ENCODE peak calls at places on chromosomes 1 and 21, in eight cellular contexts. A is cardiac fibroblast, H is esophagus squamous epithelium, Y is PC-3, G is BJ, I is neural progenitor cell, S is brain microvascular endothelial cell, M is endothelial cell. L is an unnamed sample.

GRCh38 chr1:190177555-190177954 is 300.1 kb downstream of the BRINP3 start:
- DNase-seq in A (no peak), H (no peak), Y (no peak), G (no peak), I (no peak), S (no peak), M (no peak), L (no peak)

GRCh38 chr1:214615111-214615510 is 12.1 kb downstream of the CENPF start:
- DNase-seq in A (peak), H (no peak), Y (peak), G (no peak), I (no peak), S (no peak), M (no peak), L (no peak)

GRCh38 chr1:202860744-202861419 is 28.1 kb downstream of the RABIF start:
- DNase-seq in A (peak), H (no peak), Y (peak), G (no peak), I (peak), S (no peak), M (peak), L (peak)

GRCh38 chr1:13814131-13814530 is 114.1 kb downstream of the PRDM2 start:
- DNase-seq in A (no peak), H (no peak), Y (no peak), G (no peak), I (no peak), S (no peak), M (no peak), L (no peak)

GRCh38 chr1:159798893-159799292 is 3.3 kb upstream of the FCRL6 start:
- DNase-seq in A (peak), H (no peak), Y (peak), G (peak), I (peak), S (peak), M (peak), L (no peak)

GRCh38 chr1:111620412-111620971 is 903 bp downstream of the RAP1A start:
- DNase-seq in A (peak), H (no peak), Y (peak), G (no peak), I (no peak), S (peak), M (peak), L (no peak)

GRCh38 chr1:84156210-84156621 is 12.1 kb downstream of the PRKACB start:
- DNase-seq in A (peak), H (no peak), Y (peak), G (peak), I (no peak), S (peak), M (no peak), L (no peak)

GRCh38 chr21:39863111-39863510 is 4.1 kb upstream of the PCP4 start:
- DNase-seq in A (no peak), H (no peak), Y (peak), G (no peak), I (no peak), S (no peak), M (no peak), L (no peak)

GRCh38 chr1:112674986-112675727 is 698 bp downstream of the MOV10 start:
- DNase-seq in A (peak), H (no peak), Y (peak), G (no peak), I (peak), S (no peak), M (peak), L (peak)

GRCh38 chr1:175072131-175072941 is 4.7 kb downstream of the TNN start:
- DNase-seq in A (peak), H (no peak), Y (peak), G (peak), I (peak), S (peak), M (peak), L (no peak)

GRCh38 chr1:182599339-182599738 is 4.8 kb downstream of the RGS16 start:
- DNase-seq in A (no peak), H (no peak), Y (no peak), G (no peak), I (peak), S (no peak), M (peak), L (no peak)
- TF ChIP-seq CTCF in A (peak), H (no peak), Y (peak), G (peak), I (peak), S (peak), M (peak), L (peak)

DNA sequence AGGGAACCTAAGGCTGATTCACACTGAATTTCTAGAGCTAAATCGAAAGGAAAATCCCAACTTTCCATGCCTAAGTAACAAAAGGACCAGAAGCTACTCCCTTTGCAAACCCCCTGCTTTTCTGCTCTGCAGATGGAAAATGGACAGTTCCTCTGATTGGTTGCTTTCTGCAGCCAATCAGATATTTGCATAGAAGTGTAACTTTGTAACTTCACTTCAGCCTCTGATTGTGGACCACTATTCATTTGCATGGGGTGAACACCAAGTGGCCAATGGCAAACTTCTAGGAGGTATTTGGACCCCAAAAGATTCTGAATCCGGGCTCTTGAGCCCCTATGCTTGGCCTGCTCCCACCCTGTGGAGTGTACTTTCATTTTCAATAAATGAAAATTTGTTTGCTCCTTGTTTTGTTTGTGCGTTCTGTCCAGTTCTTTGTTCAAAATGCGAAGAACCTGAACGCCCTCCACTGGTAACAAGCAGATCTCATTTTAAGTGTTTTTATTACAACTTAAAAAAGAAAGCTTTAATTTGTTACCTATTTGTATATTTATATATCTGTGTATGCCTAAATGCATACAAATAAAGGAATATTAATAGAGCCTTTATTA is 6.4 kb upstream of the GSTM4 start:
- DNase-seq in A (peak), H (no peak), Y (peak), G (no peak), I (no peak), S (no peak), M (no peak), L (no peak)
- TF ChIP-seq CTCF in A (peak), H (peak), Y (peak), G (peak), I (peak), S (peak), M (no peak), L (peak)

GRCh38 chr1:93734999-93735398 is 53.4 kb upstream of the BCAR3 start:
- DNase-seq in A (no peak), H (no peak), Y (no peak), G (no peak), I (no peak), S (no peak), M (no peak), L (no peak)
- TF ChIP-seq CTCF in A (peak), H (no peak), Y (peak), G (peak), I (peak), S (peak), M (no peak), L (peak)

DNA sequence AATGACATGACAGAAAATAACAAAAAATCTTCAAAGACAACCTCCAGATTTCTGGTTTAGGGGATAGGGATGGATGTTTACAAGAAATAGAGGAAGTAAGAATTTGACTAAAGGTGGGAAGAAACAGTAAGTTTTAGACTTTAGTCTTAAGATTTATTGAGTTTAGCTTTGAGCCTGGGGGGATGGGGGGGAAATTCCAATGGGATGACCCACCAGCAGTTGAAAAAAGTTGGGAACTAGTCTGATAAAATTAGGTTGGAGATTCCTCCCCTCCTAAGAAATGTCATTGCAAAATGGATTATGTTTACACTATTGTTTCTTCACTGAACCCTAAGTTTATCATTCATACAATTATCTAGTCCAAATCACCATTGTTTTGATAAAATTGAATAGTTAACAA is 28.4 kb downstream of the WDR26 start:
- DNase-seq in A (no peak), H (no peak), Y (peak), G (no peak), I (no peak), S (no peak), M (no peak), L (no peak)
- TF ChIP-seq CTCF in A (no peak), H (no peak), Y (no peak), G (no peak), I (no peak), S (no peak), M (no peak), L (no peak)

DNA sequence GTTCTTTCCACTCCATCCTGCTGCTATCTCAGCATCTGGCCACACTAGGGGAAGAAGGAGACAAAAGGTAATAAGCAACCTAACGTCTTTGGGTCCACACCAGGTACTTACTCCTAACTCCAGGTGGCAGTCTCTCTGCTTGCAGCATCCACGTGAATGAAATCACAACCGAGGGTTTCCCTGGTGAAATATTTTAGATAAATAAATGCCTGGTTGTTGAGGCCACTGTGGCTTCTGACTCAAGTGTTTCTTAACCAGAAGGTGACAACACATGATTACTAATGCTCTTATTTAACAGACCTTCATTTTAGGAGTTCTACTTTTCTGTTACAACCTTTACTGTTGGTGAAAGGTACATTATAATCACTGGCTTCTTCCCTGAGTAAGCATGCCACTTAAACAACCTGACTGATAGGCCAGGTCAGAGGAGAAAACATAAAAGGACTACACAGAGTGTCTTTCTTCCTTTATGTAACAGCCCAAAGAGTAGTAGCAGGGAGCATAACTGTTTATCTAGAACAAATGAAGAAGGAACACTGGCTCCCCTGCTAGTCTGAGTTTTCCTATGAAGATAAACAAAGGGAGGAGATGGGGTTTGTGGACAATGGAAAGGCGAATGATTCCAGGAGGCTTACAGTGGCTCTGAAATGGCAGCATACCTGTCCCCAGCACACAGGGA is 59.9 kb downstream of the SYT6 start:
- DNase-seq in A (peak), H (no peak), Y (peak), G (peak), I (peak), S (peak), M (no peak), L (no peak)
- TF ChIP-seq CTCF in A (no peak), H (no peak), Y (peak), G (no peak), I (no peak), S (peak), M (no peak), L (no peak)

GRCh38 chr1:184972281-184973055 is 1.8 kb downstream of the NIBAN1 start:
- DNase-seq in A (peak), H (no peak), Y (peak), G (no peak), I (no peak), S (no peak), M (no peak), L (no peak)

GRCh38 chr1:184973308-184974085 is 811 bp downstream of the NIBAN1 start:
- DNase-seq in A (peak), H (no peak), Y (peak), G (no peak), I (peak), S (no peak), M (peak), L (no peak)

GRCh38 chr1:184975208-184975875 is 1.0 kb upstream of the NIBAN1 start:
- DNase-seq in A (no peak), H (no peak), Y (no peak), G (no peak), I (no peak), S (no peak), M (no peak), L (no peak)

GRCh38 chr1:184974837-184975115 is 468 bp upstream of the NIBAN1 start:
- DNase-seq in A (no peak), H (no peak), Y (no peak), G (no peak), I (no peak), S (no peak), M (no peak), L (no peak)

DNA sequence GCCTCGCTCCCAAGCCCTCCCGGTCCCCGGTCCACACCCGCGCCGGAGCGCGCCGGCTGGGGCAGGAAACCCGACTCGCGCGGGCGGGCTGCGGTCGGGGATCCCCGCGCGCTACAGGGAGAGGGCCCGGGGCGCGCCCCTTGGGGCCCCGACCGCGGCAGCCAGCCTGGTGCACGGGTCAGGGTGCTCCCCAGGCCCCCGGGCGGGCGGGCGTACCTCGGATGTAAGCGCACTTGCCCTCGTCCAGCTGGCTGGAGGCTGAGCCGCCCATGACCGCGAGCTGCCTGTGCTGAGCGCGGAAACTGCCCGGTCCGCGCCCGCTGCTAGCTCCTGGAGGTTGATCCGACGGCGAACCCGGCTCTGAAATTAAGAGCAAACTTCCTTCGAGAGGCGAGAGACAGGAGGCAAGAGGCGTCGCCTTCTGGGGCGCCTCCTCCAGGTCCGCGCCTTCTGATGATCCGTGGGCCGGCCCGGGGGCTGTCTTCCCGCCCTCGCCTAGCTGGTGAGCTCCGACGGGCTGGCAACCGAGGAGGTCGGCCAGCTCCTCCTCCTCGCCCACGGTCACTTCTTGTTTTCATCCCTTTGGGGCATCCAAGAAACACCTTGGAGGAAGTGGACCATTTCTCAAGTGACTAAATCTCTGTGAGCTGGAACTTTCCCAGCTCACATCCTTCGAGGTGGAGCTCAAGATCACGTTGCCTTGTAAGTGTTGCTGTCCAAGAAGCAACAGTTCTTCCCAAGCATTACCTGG is at the start of gene NIBAN1:
- DNase-seq in A (peak), H (peak), Y (peak), G (no peak), I (peak), S (no peak), M (peak), L (no peak)
- TF ChIP-seq CTCF in A (no peak), H (no peak), Y (no peak), G (no peak), I (no peak), S (no peak), M (no peak), L (no peak)

DNA sequence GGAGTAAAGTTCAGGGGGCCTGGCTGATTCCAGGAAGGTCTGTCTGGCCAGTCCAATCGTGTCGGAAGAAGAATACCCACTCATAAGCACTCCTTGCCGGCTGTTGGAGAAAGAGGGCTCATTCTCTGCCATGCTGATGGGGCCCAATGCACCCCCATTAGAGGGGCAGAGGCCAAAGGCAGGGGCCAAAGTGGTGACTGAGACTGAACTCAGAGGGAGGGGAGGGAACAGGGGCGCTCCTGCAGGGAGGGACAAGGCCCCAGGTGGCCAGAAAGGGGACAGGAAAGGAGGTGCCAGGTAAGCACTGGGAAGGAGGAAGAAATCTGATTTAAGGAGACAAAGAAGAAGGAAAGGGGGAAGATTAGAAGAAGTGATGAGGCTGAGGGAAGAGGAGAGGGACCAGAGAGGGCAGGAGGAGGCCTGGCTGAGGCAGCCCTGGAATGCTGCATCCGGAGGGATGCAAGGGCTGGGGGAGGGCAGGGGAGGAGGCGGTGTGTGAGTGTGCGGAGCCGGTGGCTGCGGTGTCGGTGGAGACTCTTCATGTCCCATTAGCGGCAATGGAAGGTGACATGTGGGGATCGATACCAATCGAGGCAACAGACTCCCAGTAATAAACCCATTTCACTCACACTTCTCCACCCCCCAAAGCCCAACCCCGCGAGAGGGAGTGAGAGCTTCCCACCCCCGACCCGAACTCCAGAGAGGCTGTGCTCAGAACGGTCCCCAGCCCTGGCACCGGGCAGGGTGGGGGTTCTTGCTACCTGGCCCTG is 12.0 kb upstream of the ETV3L start:
- DNase-seq in A (no peak), H (no peak), Y (no peak), G (no peak), I (peak), S (no peak), M (no peak), L (no peak)
- TF ChIP-seq CTCF in A (no peak), H (no peak), Y (no peak), G (no peak), I (no peak), S (no peak), M (no peak), L (no peak)

GRCh38 chr1:53188099-53188498 is 8.5 kb upstream of the CPT2 start:
- DNase-seq in A (no peak), H (no peak), Y (peak), G (no peak), I (no peak), S (no peak), M (no peak), L (no peak)

GRCh38 chr1:53189061-53189460 is 7.6 kb upstream of the CPT2 start:
- DNase-seq in A (no peak), H (no peak), Y (no peak), G (no peak), I (no peak), S (no peak), M (no peak), L (no peak)

GRCh38 chr1:53186533-53186932 is 10.1 kb upstream of the CPT2 start:
- DNase-seq in A (no peak), H (no peak), Y (peak), G (no peak), I (no peak), S (no peak), M (no peak), L (no peak)

GRCh38 chr1:53187371-53187770 is 9.3 kb upstream of the CPT2 start:
- DNase-seq in A (no peak), H (no peak), Y (peak), G (no peak), I (no peak), S (no peak), M (no peak), L (no peak)

GRCh38 chr1:53190210-53190611 is 6.4 kb upstream of the CPT2 start:
- DNase-seq in A (no peak), H (no peak), Y (no peak), G (no peak), I (peak), S (peak), M (no peak), L (no peak)
- TF ChIP-seq CTCF in A (peak), H (no peak), Y (no peak), G (no peak), I (no peak), S (peak), M (no peak), L (no peak)

L was measured in type B pancreatic cell.